ENCODE peak calls at places on chromosomes 5 and 9, in nine cellular contexts. A, O, T, G, F, B, L, Z and K are unnamed samples.

GRCh38 chr9:123360161-123361085 is 4.4 kb downstream of the CRB2 start:
- DNase-seq in T (peak; percentile 86), G (peak; percentile 95), Z (no peak), L (no peak), B (no peak), A (peak; percentile 99), O (no peak), F (peak; percentile 53), K (peak; percentile 84)

GRCh38 chr5:124702442-124703024 is 43.9 kb downstream of the ZNF608 start:
- DNase-seq in F (peak; percentile 58), A (no peak), G (no peak), T (no peak), B (no peak), Z (no peak), O (no peak), L (peak; percentile 53), K (no peak)

GRCh38 chr9:128249914-128250838 is 25.6 kb downstream of the GOLGA2 start:
- DNase-seq in O (peak; percentile 75), G (peak; percentile 90), T (peak; percentile 96), F (peak; percentile 93), B (peak; percentile 84), A (peak; percentile 99), L (peak; percentile 50), Z (peak; percentile 60), K (peak; percentile 99)

GRCh38 chr5:51172853-51173635 is 210.2 kb upstream of the ISL1 start:
- DNase-seq in T (no peak), Z (no peak), F (no peak), O (no peak), L (no peak), A (no peak), G (no peak), B (no peak), K (no peak)

GRCh38 chr5:3303777-3304176 is 291.9 kb upstream of the IRX1 start:
- DNase-seq in F (no peak), Z (no peak), B (no peak), L (no peak), G (no peak), A (no peak), T (no peak), O (no peak), K (no peak)

GRCh38 chr5:172096184-172096941 is 89.9 kb upstream of the FBXW11 start:
- DNase-seq in A (peak; percentile 53), B (no peak), Z (no peak), G (no peak), L (no peak), O (no peak), F (no peak), T (no peak), K (no peak)

GRCh38 chr9:5884191-5884590 is 6.5 kb upstream of the MLANA start:
- DNase-seq in F (no peak), G (no peak), L (no peak), B (no peak), Z (no peak), T (no peak), O (no peak), A (no peak), K (no peak)

GRCh38 chr5:172667786-172668735 is 27.0 kb downstream of the NEURL1B start:
- DNase-seq in Z (no peak), A (no peak), L (no peak), F (no peak), T (no peak), G (no peak), B (peak; percentile 47), O (peak; percentile 4), K (no peak)

GRCh38 chr9:96574931-96575351 is 44.7 kb downstream of the CDC14B start:
- DNase-seq in T (no peak), L (no peak), F (no peak), O (no peak), G (no peak), A (no peak), Z (no peak), B (no peak), K (no peak)

GRCh38 chr9:38393128-38393809 is 767 bp downstream of the ALDH1B1 start:
- DNase-seq in L (no peak), Z (peak; percentile 26), B (peak; percentile 27), G (no peak), F (peak; percentile 18), A (no peak), T (no peak), O (no peak), K (no peak)

GRCh38 chr5:37437716-37438115 is 58.6 kb downstream of the WDR70 start:
- DNase-seq in T (no peak), G (no peak), B (no peak), O (peak; percentile 18), L (no peak), F (no peak), Z (no peak), A (no peak), K (no peak)

GRCh38 chr9:92648447-92649406 is 21.2 kb downstream of the IPPK start:
- DNase-seq in Z (no peak), B (no peak), F (no peak), T (no peak), O (no peak), L (no peak), A (no peak), G (no peak), K (no peak)

GRCh38 chr5:39520232-39520572 is 95.4 kb upstream of the DAB2 start:
- DNase-seq in A (no peak), T (no peak), G (no peak), L (no peak), B (peak; percentile 88), F (no peak), O (peak; percentile 92), Z (no peak), K (no peak)

GRCh38 chr5:57221049-57221568 is 47.2 kb downstream of the GPBP1 start:
- DNase-seq in T (peak; percentile 50), G (peak; percentile 34), A (peak; percentile 18), O (peak; percentile 69), B (peak; percentile 72), Z (peak; percentile 42), F (peak; percentile 75), L (peak; percentile 43), K (peak; percentile 40)

GRCh38 chr5:142545653-142546322 is 140.1 kb downstream of the FGF1 start:
- DNase-seq in O (peak; percentile 82), L (no peak), A (no peak), B (peak; percentile 47), G (no peak), Z (no peak), T (no peak), F (no peak), K (no peak)

GRCh38 chr5:140042551-140043507 is at the start of gene NRG2:
- DNase-seq in L (no peak), O (peak; percentile 42), T (peak; percentile 68), B (peak; percentile 82), F (peak; percentile 88), G (peak; percentile 79), A (peak; percentile 80), Z (peak; percentile 89), K (peak; percentile 75)

GRCh38 chr9:37309136-37309535 is 113.4 kb upstream of the GRHPR start:
- DNase-seq in B (peak; percentile 24), O (peak; percentile 30), A (no peak), T (no peak), Z (no peak), L (no peak), G (no peak), F (peak; percentile 82), K (peak; percentile 26)

GRCh38 chr9:133973791-133974630 is 18.1 kb downstream of the VAV2 start:
- DNase-seq in G (no peak), F (no peak), Z (no peak), T (no peak), A (peak; percentile 11), O (no peak), B (no peak), L (no peak), K (no peak)

GRCh38 chr5:135881244-135881643 is 14.4 kb downstream of the IL9 start:
- DNase-seq in Z (no peak), B (no peak), A (no peak), F (no peak), O (no peak), L (no peak), T (no peak), G (no peak), K (no peak)

GRCh38 chr5:163770625-163771024 is 265.2 kb downstream of the MAT2B start:
- DNase-seq in Z (no peak), T (no peak), O (no peak), F (no peak), G (no peak), A (no peak), B (no peak), L (no peak), K (no peak)

GRCh38 chr5:96624631-96625030 is 37.5 kb upstream of the CAST start:
- DNase-seq in O (no peak), Z (no peak), T (no peak), B (no peak), L (no peak), A (no peak), F (no peak), G (no peak), K (no peak)

GRCh38 chr9:36053971-36054370 is 17.3 kb downstream of the RECK start:
- DNase-seq in Z (no peak), G (no peak), T (no peak), L (no peak), B (no peak), A (no peak), O (no peak), F (no peak), K (no peak)

GRCh38 chr5:121967187-121967586 is 5.4 kb downstream of the SRFBP1 start:
- DNase-seq in O (peak; percentile 62), A (no peak), T (no peak), B (peak; percentile 72), F (no peak), G (no peak), L (no peak), Z (no peak), K (no peak)
- TF ChIP-seq CTCF in O (peak; percentile 40), A (no peak), T (no peak), B (peak; percentile 32), F (no peak), G (peak; percentile 51), L (no peak), Z (peak; percentile 55), K (peak; percentile 19)

GRCh38 chr5:42807722-42808447 is 3.8 kb downstream of the SELENOP start:
- DNase-seq in F (no peak), G (no peak), B (no peak), A (no peak), O (no peak), Z (no peak), T (no peak), L (no peak), K (no peak)
- TF ChIP-seq CTCF in F (no peak), G (no peak), B (no peak), A (no peak), O (no peak), Z (no peak), T (no peak), L (no peak), K (no peak)

GRCh38 chr9:114382951-114383865 is 4.6 kb downstream of the AKNA start:
- DNase-seq in A (no peak), F (peak; percentile 83), O (peak; percentile 85), G (no peak), Z (no peak), T (no peak), B (peak; percentile 72), L (no peak), K (peak; percentile 62)
- TF ChIP-seq CTCF in A (no peak), F (peak; percentile 17), O (peak; percentile 7), G (no peak), Z (no peak), T (no peak), B (peak; percentile 6), L (peak; percentile 36), K (peak; percentile 22)

DNA sequence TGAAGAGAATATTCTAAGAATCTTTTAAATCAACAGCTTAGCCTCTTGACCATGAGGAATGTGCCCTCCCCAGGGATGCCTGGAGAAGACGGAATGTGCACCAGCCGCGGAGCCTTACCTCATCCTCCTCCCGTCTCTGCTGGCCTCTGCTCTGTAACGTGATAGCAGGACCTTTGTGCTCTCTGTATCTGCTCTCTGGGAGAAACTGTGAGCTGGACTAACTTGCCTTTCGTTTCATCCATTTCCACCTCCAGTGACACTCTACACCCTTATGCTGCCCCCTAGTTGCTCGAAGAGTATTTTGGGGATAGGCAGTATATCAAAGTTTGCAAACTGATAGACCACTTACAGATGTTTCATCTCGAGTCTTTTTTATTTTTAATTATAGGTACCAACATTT is 141.4 kb downstream of the NPR3 start:
- DNase-seq in O (peak; percentile 87), L (no peak), B (peak; percentile 56), T (no peak), A (peak; percentile 70), F (peak; percentile 4), G (no peak), Z (peak; percentile 15), K (no peak)
- TF ChIP-seq CTCF in O (peak; percentile 58), L (peak; percentile 12), B (peak; percentile 23), T (no peak), A (peak; percentile 24), F (no peak), G (peak; percentile 45), Z (peak; percentile 79), K (no peak)